ENCODE peak calls at places on chromosomes 12 and 14, in nine cellular contexts. One of them, this sample, is unnamed.

GRCh38 chr12:50764861-50765324 is 992 bp downstream of the ATF1 start:
- DNase-seq in WTC11: no peak
- DNase-seq in psoas muscle: no peak
- DNase-seq in CD4-positive, alpha-beta T cell: peak; percentile 32
- DNase-seq in fibroblast of mammary gland: peak; percentile 45
- DNase-seq in H9: no peak
- DNase-seq in tibial artery: no peak
- DNase-seq in GM06990: no peak
- DNase-seq in IMR-90: peak; percentile 35
- DNase-seq in this sample: peak; percentile 64

GRCh38 chr12:5560242-5560641 is 128.3 kb downstream of the NTF3 start:
- DNase-seq in WTC11: no peak
- DNase-seq in psoas muscle: no peak
- DNase-seq in CD4-positive, alpha-beta T cell: no peak
- DNase-seq in fibroblast of mammary gland: no peak
- DNase-seq in H9: no peak
- DNase-seq in tibial artery: no peak
- DNase-seq in GM06990: no peak
- DNase-seq in IMR-90: peak; percentile 26
- DNase-seq in this sample: no peak

GRCh38 chr14:52190532-52190931 is 77.0 kb upstream of the PTGDR start:
- DNase-seq in WTC11: no peak
- DNase-seq in psoas muscle: no peak
- DNase-seq in CD4-positive, alpha-beta T cell: no peak
- DNase-seq in fibroblast of mammary gland: peak; percentile 8
- DNase-seq in H9: no peak
- DNase-seq in tibial artery: no peak
- DNase-seq in GM06990: no peak
- DNase-seq in IMR-90: no peak
- DNase-seq in this sample: peak; percentile 5

GRCh38 chr12:25366159-25366558 is 115.4 kb upstream of the KRAS start:
- DNase-seq in WTC11: no peak
- DNase-seq in psoas muscle: no peak
- DNase-seq in CD4-positive, alpha-beta T cell: no peak
- DNase-seq in fibroblast of mammary gland: no peak
- DNase-seq in H9: no peak
- DNase-seq in tibial artery: no peak
- DNase-seq in GM06990: no peak
- DNase-seq in IMR-90: no peak
- DNase-seq in this sample: no peak

GRCh38 chr12:44021471-44021971 is 185.6 kb downstream of the TMEM117 start:
- DNase-seq in WTC11: no peak
- DNase-seq in psoas muscle: no peak
- DNase-seq in CD4-positive, alpha-beta T cell: no peak
- DNase-seq in fibroblast of mammary gland: no peak
- DNase-seq in H9: no peak
- DNase-seq in tibial artery: no peak
- DNase-seq in GM06990: peak; percentile 39
- DNase-seq in IMR-90: no peak
- DNase-seq in this sample: no peak

GRCh38 chr14:100532916-100533630 is 54.1 kb downstream of the BEGAIN start:
- DNase-seq in WTC11: no peak
- DNase-seq in psoas muscle: peak; percentile 53
- DNase-seq in CD4-positive, alpha-beta T cell: no peak
- DNase-seq in fibroblast of mammary gland: peak; percentile 29
- DNase-seq in H9: no peak
- DNase-seq in tibial artery: peak; percentile 28
- DNase-seq in GM06990: no peak
- DNase-seq in IMR-90: peak; percentile 30
- DNase-seq in this sample: no peak

GRCh38 chr12:100896192-100896591 is 101.6 kb downstream of the ANO4 start:
- DNase-seq in WTC11: no peak
- DNase-seq in psoas muscle: no peak
- DNase-seq in CD4-positive, alpha-beta T cell: no peak
- DNase-seq in fibroblast of mammary gland: no peak
- DNase-seq in H9: no peak
- DNase-seq in tibial artery: no peak
- DNase-seq in GM06990: no peak
- DNase-seq in IMR-90: no peak
- DNase-seq in this sample: no peak

GRCh38 chr14:71529855-71530254 is 402.4 kb upstream of the RGS6 start:
- DNase-seq in WTC11: no peak
- DNase-seq in psoas muscle: no peak
- DNase-seq in CD4-positive, alpha-beta T cell: no peak
- DNase-seq in fibroblast of mammary gland: peak; percentile 93
- DNase-seq in H9: no peak
- DNase-seq in tibial artery: peak; percentile 77
- DNase-seq in GM06990: no peak
- DNase-seq in IMR-90: no peak
- DNase-seq in this sample: no peak

GRCh38 chr12:32821293-32822089 is 65.8 kb upstream of the YARS2 start:
- DNase-seq in WTC11: no peak
- DNase-seq in psoas muscle: no peak
- DNase-seq in CD4-positive, alpha-beta T cell: no peak
- DNase-seq in fibroblast of mammary gland: no peak
- DNase-seq in H9: no peak
- DNase-seq in tibial artery: no peak
- DNase-seq in GM06990: no peak
- DNase-seq in IMR-90: no peak
- DNase-seq in this sample: no peak

GRCh38 chr12:120971299-120972180 is 6.8 kb upstream of the HNF1A start:
- DNase-seq in WTC11: no peak
- DNase-seq in psoas muscle: no peak
- DNase-seq in CD4-positive, alpha-beta T cell: peak; percentile 13
- DNase-seq in fibroblast of mammary gland: peak; percentile 65
- DNase-seq in H9: no peak
- DNase-seq in tibial artery: no peak
- DNase-seq in GM06990: peak; percentile 39
- DNase-seq in IMR-90: peak; percentile 63
- DNase-seq in this sample: peak; percentile 69

GRCh38 chr12:3304436-3305135 is 186.4 kb upstream of the PRMT8 start:
- DNase-seq in WTC11: no peak
- DNase-seq in psoas muscle: no peak
- DNase-seq in CD4-positive, alpha-beta T cell: no peak
- DNase-seq in fibroblast of mammary gland: peak; percentile 89
- DNase-seq in H9: no peak
- DNase-seq in tibial artery: no peak
- DNase-seq in GM06990: no peak
- DNase-seq in IMR-90: peak; percentile 85
- DNase-seq in this sample: peak; percentile 74

GRCh38 chr14:29016050-29016900 is 249.7 kb downstream of the FOXG1 start:
- DNase-seq in WTC11: peak; percentile 80
- DNase-seq in psoas muscle: no peak
- DNase-seq in CD4-positive, alpha-beta T cell: no peak
- DNase-seq in fibroblast of mammary gland: peak; percentile 60
- DNase-seq in H9: peak; percentile 78
- DNase-seq in tibial artery: no peak
- DNase-seq in GM06990: peak; percentile 16
- DNase-seq in IMR-90: peak; percentile 51
- DNase-seq in this sample: peak; percentile 31

GRCh38 chr12:6169107-6169440 is 31.1 kb upstream of the CD9 start:
- DNase-seq in WTC11: no peak
- DNase-seq in psoas muscle: no peak
- DNase-seq in CD4-positive, alpha-beta T cell: no peak
- DNase-seq in fibroblast of mammary gland: no peak
- DNase-seq in H9: no peak
- DNase-seq in tibial artery: no peak
- DNase-seq in GM06990: no peak
- DNase-seq in IMR-90: no peak
- DNase-seq in this sample: no peak

DNA sequence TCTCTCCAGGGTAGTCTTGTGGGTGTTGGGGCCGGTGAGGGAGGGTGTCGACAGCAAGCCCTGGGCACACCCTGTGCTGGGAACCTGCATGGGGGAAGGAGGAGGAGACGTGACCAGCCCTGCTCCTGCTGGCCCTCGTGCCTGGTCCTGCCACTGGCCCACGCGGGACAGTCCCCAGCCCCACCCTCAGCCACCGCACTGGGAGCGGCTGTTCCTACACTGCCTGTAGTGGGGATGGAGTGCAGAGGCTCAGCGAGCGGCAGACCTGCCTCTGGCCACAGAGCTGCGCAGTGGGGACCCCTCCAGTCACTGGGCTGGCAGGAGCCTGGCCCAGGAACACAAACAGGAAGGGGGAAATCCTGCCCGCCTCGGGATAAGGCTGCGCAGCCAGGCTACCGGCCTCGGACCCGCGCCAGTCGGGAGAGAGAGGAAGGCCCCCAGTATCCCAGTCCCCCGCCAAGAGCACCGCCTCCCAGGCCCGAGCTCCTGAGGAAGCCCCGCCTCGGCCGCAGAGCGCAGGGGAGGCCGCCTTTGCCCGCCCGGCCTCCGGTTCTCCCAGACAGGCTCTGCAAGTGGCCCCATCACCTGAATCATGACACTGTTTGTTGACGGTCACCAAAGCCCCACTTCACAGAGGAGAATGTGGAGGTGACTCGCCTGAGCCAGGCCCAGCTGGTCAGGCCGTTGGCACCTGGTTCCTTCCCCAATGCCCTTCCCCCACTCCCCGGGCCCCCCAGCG is 10.6 kb downstream of the AHNAK2 start:
- DNase-seq in WTC11: peak; percentile 47
- DNase-seq in psoas muscle: peak; percentile 68
- DNase-seq in CD4-positive, alpha-beta T cell: no peak
- DNase-seq in fibroblast of mammary gland: peak; percentile 33
- DNase-seq in H9: peak; percentile 64
- DNase-seq in tibial artery: peak; percentile 71
- DNase-seq in GM06990: no peak
- DNase-seq in IMR-90: no peak
- DNase-seq in this sample: peak; percentile 79
- TF ChIP-seq CTCF in WTC11: no peak
- TF ChIP-seq CTCF in psoas muscle: no peak
- TF ChIP-seq CTCF in CD4-positive, alpha-beta T cell: no peak
- TF ChIP-seq CTCF in fibroblast of mammary gland: no peak
- TF ChIP-seq CTCF in H9: no peak
- TF ChIP-seq CTCF in tibial artery: no peak
- TF ChIP-seq CTCF in GM06990: no peak
- TF ChIP-seq CTCF in IMR-90: no peak
- TF ChIP-seq CTCF in this sample: no peak

GRCh38 chr12:109808876-109809646 is 24.1 kb downstream of the TRPV4 start:
- DNase-seq in WTC11: no peak
- DNase-seq in psoas muscle: no peak
- DNase-seq in CD4-positive, alpha-beta T cell: no peak
- DNase-seq in fibroblast of mammary gland: no peak
- DNase-seq in H9: no peak
- DNase-seq in tibial artery: no peak
- DNase-seq in GM06990: no peak
- DNase-seq in IMR-90: no peak
- DNase-seq in this sample: no peak

GRCh38 chr12:109803678-109804077 is 29.5 kb downstream of the TRPV4 start:
- DNase-seq in WTC11: no peak
- DNase-seq in psoas muscle: no peak
- DNase-seq in CD4-positive, alpha-beta T cell: no peak
- DNase-seq in fibroblast of mammary gland: no peak
- DNase-seq in H9: no peak
- DNase-seq in tibial artery: no peak
- DNase-seq in GM06990: no peak
- DNase-seq in IMR-90: no peak
- DNase-seq in this sample: no peak

GRCh38 chr12:109807954-109808353 is 25.2 kb downstream of the TRPV4 start:
- DNase-seq in WTC11: no peak
- DNase-seq in psoas muscle: no peak
- DNase-seq in CD4-positive, alpha-beta T cell: no peak
- DNase-seq in fibroblast of mammary gland: no peak
- DNase-seq in H9: no peak
- DNase-seq in tibial artery: no peak
- DNase-seq in GM06990: no peak
- DNase-seq in IMR-90: no peak
- DNase-seq in this sample: no peak

GRCh38 chr12:109802828-109803227 is 30.4 kb downstream of the TRPV4 start:
- DNase-seq in WTC11: no peak
- DNase-seq in psoas muscle: no peak
- DNase-seq in CD4-positive, alpha-beta T cell: no peak
- DNase-seq in fibroblast of mammary gland: no peak
- DNase-seq in H9: no peak
- DNase-seq in tibial artery: no peak
- DNase-seq in GM06990: no peak
- DNase-seq in IMR-90: no peak
- DNase-seq in this sample: no peak

DNA sequence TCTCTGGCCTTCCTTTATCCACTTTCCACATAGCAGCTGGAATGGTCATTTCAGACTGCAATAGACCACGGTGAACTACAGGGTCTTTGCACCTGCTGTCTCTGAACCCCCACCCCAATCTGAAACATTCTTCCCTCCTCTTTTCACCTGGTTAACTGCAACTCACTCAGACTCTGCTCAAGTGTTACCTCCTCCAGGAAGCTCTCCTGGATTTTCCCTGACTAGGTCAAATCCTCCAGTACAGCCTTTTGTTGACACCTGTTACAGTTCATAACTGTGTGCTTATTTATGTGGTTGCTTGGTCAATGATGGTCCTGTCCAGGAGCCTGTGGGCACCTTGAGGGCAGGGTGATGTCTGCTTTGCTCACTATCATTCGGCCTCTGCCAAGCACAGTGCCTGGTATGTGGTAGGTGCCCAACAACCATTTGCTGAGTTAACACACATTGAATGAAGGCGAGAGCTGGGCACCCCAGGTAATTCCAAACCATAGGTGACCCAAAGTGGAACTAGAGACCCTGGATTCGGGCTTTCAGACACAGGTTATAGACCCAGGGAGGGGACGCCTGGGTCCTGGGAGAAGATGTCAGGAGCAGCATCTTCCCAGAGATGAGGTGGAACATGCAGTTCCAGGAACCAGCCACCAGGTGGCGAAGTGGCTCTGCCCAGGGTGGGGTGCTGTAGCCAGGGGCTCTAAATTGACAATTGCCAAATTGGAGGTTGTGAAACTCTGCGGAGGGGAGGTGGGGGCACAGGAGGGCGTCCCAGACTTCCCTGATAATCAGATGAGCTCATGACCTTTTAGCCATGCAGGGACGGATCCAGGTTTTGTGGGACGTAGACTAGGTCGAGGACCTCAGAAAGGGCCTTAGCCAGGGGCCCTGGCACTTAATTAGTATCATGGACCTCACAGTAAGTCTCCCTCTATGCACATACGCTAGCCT is 28.1 kb downstream of the TRPV4 start:
- DNase-seq in WTC11: peak; percentile 82
- DNase-seq in psoas muscle: peak; percentile 81
- DNase-seq in CD4-positive, alpha-beta T cell: peak; percentile 62
- DNase-seq in fibroblast of mammary gland: peak; percentile 47
- DNase-seq in H9: peak; percentile 77
- DNase-seq in tibial artery: peak; percentile 58
- DNase-seq in GM06990: peak; percentile 28
- DNase-seq in IMR-90: peak; percentile 39
- DNase-seq in this sample: peak; percentile 55
- TF ChIP-seq CTCF in WTC11: peak; percentile 96
- TF ChIP-seq CTCF in psoas muscle: peak; percentile 98
- TF ChIP-seq CTCF in CD4-positive, alpha-beta T cell: peak; percentile 97
- TF ChIP-seq CTCF in fibroblast of mammary gland: peak; percentile 97
- TF ChIP-seq CTCF in H9: peak; percentile 98
- TF ChIP-seq CTCF in tibial artery: peak; percentile 96
- TF ChIP-seq CTCF in GM06990: peak; percentile 96
- TF ChIP-seq CTCF in IMR-90: peak; percentile 89
- TF ChIP-seq CTCF in this sample: peak; percentile 96

GRCh38 chr14:24271834-24272263 is 452 bp upstream of the RABGGTA start:
- DNase-seq in WTC11: no peak
- DNase-seq in psoas muscle: no peak
- DNase-seq in CD4-positive, alpha-beta T cell: no peak
- DNase-seq in fibroblast of mammary gland: no peak
- DNase-seq in H9: no peak
- DNase-seq in tibial artery: no peak
- DNase-seq in GM06990: no peak
- DNase-seq in IMR-90: no peak
- DNase-seq in this sample: no peak
- TF ChIP-seq CTCF in WTC11: no peak
- TF ChIP-seq CTCF in psoas muscle: no peak
- TF ChIP-seq CTCF in CD4-positive, alpha-beta T cell: no peak
- TF ChIP-seq CTCF in fibroblast of mammary gland: no peak
- TF ChIP-seq CTCF in H9: no peak
- TF ChIP-seq CTCF in tibial artery: no peak
- TF ChIP-seq CTCF in GM06990: no peak
- TF ChIP-seq CTCF in IMR-90: no peak
- TF ChIP-seq CTCF in this sample: no peak

GRCh38 chr14:69316449-69317391 is 56.8 kb downstream of the GALNT16 start:
- DNase-seq in WTC11: peak; percentile 1
- DNase-seq in psoas muscle: peak; percentile 74
- DNase-seq in CD4-positive, alpha-beta T cell: no peak
- DNase-seq in fibroblast of mammary gland: peak; percentile 99
- DNase-seq in H9: peak; percentile 34
- DNase-seq in tibial artery: peak; percentile 78
- DNase-seq in GM06990: no peak
- DNase-seq in IMR-90: peak; percentile 98
- DNase-seq in this sample: peak; percentile 60
- TF ChIP-seq CTCF in WTC11: no peak
- TF ChIP-seq CTCF in psoas muscle: no peak
- TF ChIP-seq CTCF in CD4-positive, alpha-beta T cell: no peak
- TF ChIP-seq CTCF in fibroblast of mammary gland: peak; percentile 10
- TF ChIP-seq CTCF in H9: peak; percentile 10
- TF ChIP-seq CTCF in tibial artery: no peak
- TF ChIP-seq CTCF in GM06990: no peak
- TF ChIP-seq CTCF in IMR-90: no peak
- TF ChIP-seq CTCF in this sample: no peak

This sample was measured in MCF 10A.